ENCODE peak calls at places on chromosomes 4 and X, in seven cellular contexts. Q is neuronal stem cell, S is H9, F is mesenchymal stem cell, I is H1, J is mesendoderm, X is trophoblast cell. O is an unnamed sample.

GRCh38 chr4:189804884-189805283 is 135.8 kb upstream of the FRG1 start:
- DNase-seq in Q (no peak), S (no peak), F (no peak), I (no peak), J (no peak), X (no peak), O (no peak)

GRCh38 chr4:103075435-103075893 is 1.1 kb downstream of the SLC9B2 start:
- DNase-seq in Q (no peak), S (no peak), F (peak; percentile 75), I (no peak), J (no peak), X (no peak), O (peak; percentile 26)

GRCh38 chr4:10590896-10591295 is 93.7 kb downstream of the CLNK start:
- DNase-seq in Q (no peak), S (no peak), F (no peak), I (no peak), J (no peak), X (peak; percentile 44), O (peak; percentile 82)

GRCh38 chrX:13716905-13717304 is 17.5 kb downstream of the TRAPPC2 start:
- DNase-seq in Q (no peak), S (no peak), F (no peak), I (no peak), J (peak; percentile 7), X (no peak), O (no peak)

GRCh38 chr4:4590496-4590895 is 48.6 kb upstream of the STX18 start:
- DNase-seq in Q (no peak), S (no peak), F (peak; percentile 16), I (no peak), J (no peak), X (no peak), O (peak; percentile 80)

GRCh38 chr4:72468904-72469502 is 100.0 kb downstream of the ADAMTS3 start:
- DNase-seq in Q (no peak), S (no peak), F (peak; percentile 28), I (no peak), J (peak; percentile 35), X (no peak), O (peak; percentile 20)

GRCh38 chr4:168139336-168139735 is 47.0 kb downstream of the ANXA10 start:
- DNase-seq in Q (no peak), S (no peak), F (peak; percentile 59), I (no peak), J (no peak), X (no peak), O (peak; percentile 79)

GRCh38 chrX:153925387-153925738 is 701 bp downstream of the ARHGAP4 start:
- DNase-seq in Q (no peak), S (no peak), F (no peak), I (no peak), J (no peak), X (no peak), O (no peak)

GRCh38 chr4:107866726-107867125 is 42.0 kb downstream of the SGMS2 start:
- DNase-seq in Q (no peak), S (no peak), F (no peak), I (no peak), J (no peak), X (no peak), O (no peak)

GRCh38 chrX:136032370-136032769 is 47.1 kb downstream of the SLC9A6 start:
- DNase-seq in Q (no peak), S (no peak), F (peak; percentile 33), I (no peak), J (no peak), X (no peak), O (no peak)

GRCh38 chrX:136030357-136031225 is 45.4 kb downstream of the SLC9A6 start:
- DNase-seq in Q (no peak), S (no peak), F (peak; percentile 83), I (no peak), J (no peak), X (no peak), O (peak; percentile 76)

GRCh38 chrX:136031626-136032025 is 46.4 kb downstream of the SLC9A6 start:
- DNase-seq in Q (no peak), S (no peak), F (no peak), I (no peak), J (no peak), X (no peak), O (no peak)

GRCh38 chrX:136028383-136028984 is 43.2 kb downstream of the SLC9A6 start:
- DNase-seq in Q (peak; percentile 18), S (no peak), F (peak; percentile 74), I (no peak), J (peak; percentile 41), X (no peak), O (peak; percentile 74)
- H4K8ac ChIP-seq in Q (no peak overlapping the region), S (no peak overlapping the region), F (no peak overlapping the region), I (no peak overlapping the region), J (no peak overlapping the region), X (no peak overlapping the region), O (no peak overlapping the region)

GRCh38 chr4:184643726-184644125 is 5.5 kb downstream of the CASP3 start:
- DNase-seq in Q (no peak), S (no peak), F (no peak), I (no peak), J (no peak), X (no peak), O (no peak)
- H3K4me1 ChIP-seq in Q (peaks cover 8% of the 10 kb centered on the region), S (peaks cover 16% of the 10 kb centered on the region), F (peaks cover 2% of the 10 kb centered on the region), I (peaks cover 23% of the 10 kb centered on the region), J (peaks cover 8% of the 10 kb centered on the region), X (peaks cover 4% of the 10 kb centered on the region), O (peaks cover 5% of the 10 kb centered on the region)

GRCh38 chr4:172865531-172866127 is 303.0 kb upstream of the GALNT7 start:
- DNase-seq in Q (no peak), S (no peak), F (no peak), I (no peak), J (peak; percentile 3), X (no peak), O (no peak)
- H4K8ac ChIP-seq in Q (no peak overlapping the region), S (no peak overlapping the region), F (no peak overlapping the region), I (no peak overlapping the region), J (no peak overlapping the region), X (no peak overlapping the region), O (no peak overlapping the region)

GRCh38 chr4:30920043-30920442 is 199.9 kb downstream of the PCDH7 start:
- DNase-seq in Q (no peak), S (peak; percentile 54), F (peak; percentile 9), I (no peak), J (peak; percentile 79), X (no peak), O (no peak)
- H3K4me1 ChIP-seq in Q (no peaks in the 10 kb centered on the region), S (no peaks in the 10 kb centered on the region), F (no peaks in the 10 kb centered on the region), I (no peaks in the 10 kb centered on the region), J (no peaks in the 10 kb centered on the region), X (no peaks in the 10 kb centered on the region), O (no peaks in the 10 kb centered on the region)

GRCh38 chr4:184028571-184028996 is 123.5 kb downstream of the STOX2 start:
- DNase-seq in Q (no peak), S (no peak), F (no peak), I (no peak), J (no peak), X (no peak), O (no peak)

DNA sequence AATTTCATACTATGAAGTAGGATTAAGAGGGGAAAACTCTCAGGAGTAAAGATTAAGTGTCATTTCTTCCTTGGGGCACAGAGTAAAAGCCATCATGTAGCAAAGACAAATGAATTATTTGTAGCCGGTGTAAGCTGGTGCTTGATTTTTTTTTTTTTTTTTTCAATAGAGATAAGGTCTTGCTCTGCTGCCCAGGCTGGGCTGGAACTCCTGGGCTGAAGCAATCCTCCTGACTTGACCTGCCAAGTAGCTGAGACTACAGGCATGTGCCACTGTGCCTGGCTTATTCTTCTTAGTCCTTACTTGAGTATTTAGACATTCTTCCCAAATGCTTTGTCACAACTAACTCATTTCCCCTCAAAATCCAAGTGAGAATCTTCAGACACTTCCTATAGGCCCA is 125.7 kb downstream of the STOX2 start:
- DNase-seq in Q (no peak), S (no peak), F (no peak), I (no peak), J (no peak), X (no peak), O (no peak)
- H4K8ac ChIP-seq in Q (no peak overlapping the region), S (no peak overlapping the region), F (no peak overlapping the region), I (no peak overlapping the region), J (no peak overlapping the region), X (no peak overlapping the region), O (no peak overlapping the region)

GRCh38 chr4:80049813-80050534 is 23.1 kb downstream of the ANTXR2 start:
- DNase-seq in Q (no peak), S (no peak), F (no peak), I (no peak), J (no peak), X (no peak), O (no peak)
- H3K4me1 ChIP-seq in Q (peaks cover 6% of the 10 kb centered on the region), S (peaks cover 4% of the 10 kb centered on the region), F (no peaks in the 10 kb centered on the region), I (peaks cover 4% of the 10 kb centered on the region), J (no peaks in the 10 kb centered on the region), X (no peaks in the 10 kb centered on the region), O (no peaks in the 10 kb centered on the region)

DNA sequence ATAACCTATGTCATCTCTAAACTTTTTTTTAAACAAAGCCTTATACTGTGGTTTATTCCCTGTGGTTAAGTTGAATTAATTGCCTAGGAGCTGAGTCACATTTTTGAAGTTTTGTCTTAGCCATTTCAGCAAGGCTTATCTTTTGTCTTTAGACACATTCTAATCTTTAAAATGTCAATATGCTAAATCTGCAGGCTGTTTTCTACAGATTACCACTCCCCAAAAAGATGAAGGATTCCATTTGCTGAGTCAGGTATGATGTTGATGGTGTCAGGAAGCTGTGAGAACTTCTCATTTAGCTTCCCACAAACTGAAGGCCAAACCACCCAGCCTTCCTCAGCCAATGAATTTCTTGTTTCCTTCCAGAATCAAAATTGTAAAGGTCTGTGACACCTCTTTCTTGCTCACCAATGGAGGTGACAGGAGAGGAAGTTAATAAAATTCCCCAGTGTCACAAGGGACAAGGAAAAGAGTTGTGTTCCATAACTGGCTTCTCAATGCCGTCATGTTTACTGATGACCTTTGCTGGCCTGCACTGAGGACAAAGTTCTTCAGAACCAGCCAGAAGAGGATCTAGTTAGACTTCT is 3.7 kb upstream of the CXCL6 start:
- DNase-seq in Q (no peak), S (no peak), F (no peak), I (no peak), J (no peak), X (no peak), O (peak; percentile 56)
- H4K8ac ChIP-seq in Q (no peak overlapping the region), S (no peak overlapping the region), F (no peak overlapping the region), I (no peak overlapping the region), J (no peak overlapping the region), X (no peak overlapping the region), O (no peak overlapping the region)

DNA sequence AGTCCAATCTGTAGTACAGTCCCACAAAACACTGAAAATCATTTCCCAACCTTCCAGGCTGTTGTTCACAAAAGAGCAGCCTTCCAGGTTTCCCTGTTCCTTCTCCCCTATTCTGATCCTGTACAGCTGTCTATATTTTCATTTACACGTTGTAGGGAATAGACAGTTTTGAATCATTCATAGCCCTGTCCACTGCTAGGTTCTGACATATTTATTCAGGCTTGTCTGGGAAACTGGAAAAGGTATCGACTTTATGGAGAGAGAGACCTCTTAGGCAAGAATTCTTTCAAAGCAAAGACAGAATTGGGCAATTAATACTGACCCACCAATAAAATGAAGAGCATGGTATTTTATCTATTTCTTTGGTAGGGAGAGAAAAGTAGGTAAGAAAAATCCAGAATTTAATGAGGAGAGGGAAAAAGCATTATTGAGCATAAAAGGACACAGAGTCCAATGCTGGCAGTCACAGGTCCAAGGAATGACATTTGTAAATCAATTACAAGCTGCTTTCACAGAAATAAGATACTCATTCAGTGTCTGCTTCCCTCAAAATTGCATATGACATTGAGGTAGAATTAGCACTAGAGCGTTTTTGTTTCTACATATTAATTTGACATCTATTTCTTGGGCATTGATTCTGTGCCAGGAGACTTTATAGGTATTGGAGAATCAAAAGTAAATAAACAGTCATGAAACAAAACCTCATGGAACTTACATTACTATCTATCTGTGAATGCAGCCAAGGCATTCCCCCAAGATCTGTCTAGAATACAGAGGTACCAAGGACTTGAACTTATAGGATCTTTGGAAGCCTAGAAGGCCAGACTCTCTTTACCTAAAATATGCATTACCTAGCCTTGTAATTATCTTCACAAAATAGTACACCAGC is 127.2 kb downstream of the CAMK2D start:
- DNase-seq in Q (no peak), S (no peak), F (no peak), I (no peak), J (no peak), X (no peak), O (no peak)
- H3K4me1 ChIP-seq in Q (peaks cover 5% of the 10 kb centered on the region), S (no peaks in the 10 kb centered on the region), F (peaks cover 6% of the 10 kb centered on the region), I (no peaks in the 10 kb centered on the region), J (peaks cover 3% of the 10 kb centered on the region), X (no peaks in the 10 kb centered on the region), O (peaks cover 13% of the 10 kb centered on the region)